ENCODE peak calls at places on chromosomes 3 and 15, in five cellular contexts. O is amygdala; L is ascending aorta; A is NCI-H460; R is CD8-positive, alpha-beta T cell. D is an unnamed sample.

GRCh38 chr15:38671675-38672141 is 107.1 kb upstream of the RASGRP1 start:
- DNase-seq in R (no peak), A (no peak), O (no peak), L (no peak), D (no peak)

GRCh38 chr15:74821091-74821789 is 5.2 kb upstream of the CPLX3 start:
- DNase-seq in A (no peak), O (no peak), L (no peak), R (no peak), D (no peak)

GRCh38 chr3:176431073-176431472 is 766.2 kb downstream of the TBL1XR1 start:
- DNase-seq in A (no peak), O (no peak), R (no peak), L (no peak), D (no peak)

GRCh38 chr3:186316666-186317260 is 45.3 kb downstream of the DGKG start:
- DNase-seq in L (no peak), A (no peak), R (no peak), O (no peak), D (no peak)

GRCh38 chr15:87681054-87681453 is 575.5 kb downstream of the NTRK3 start:
- DNase-seq in O (no peak), R (no peak), L (no peak), A (no peak), D (no peak)

GRCh38 chr15:58014470-58014869 is 51.0 kb downstream of the ALDH1A2 start:
- DNase-seq in A (no peak), R (no peak), L (no peak), O (no peak), D (no peak)

GRCh38 chr3:73431136-73431933 is 193.4 kb downstream of the PDZRN3 start:
- DNase-seq in L (no peak), A (no peak), O (no peak), R (no peak), D (no peak)

GRCh38 chr15:61404567-61404966 is 175.5 kb upstream of the RORA start:
- DNase-seq in O (no peak), R (no peak), L (no peak), A (no peak), D (no peak)

GRCh38 chr15:58447244-58448010 is 15.6 kb downstream of the LIPC start:
- DNase-seq in L (no peak), A (no peak), R (no peak), O (no peak), D (no peak)

D was measured in anterior cingulate cortex.